ENCODE peak calls at places on chromosomes 6 and 20, in eight cellular contexts. One of them, this sample, is unnamed. For H3K27me3 and H3K36me3, the result is how much of the 10 kb centered on the place peaks cover.

GRCh38 chr6:157407637-157408036 is 26.6 kb downstream of the ZDHHC14 start:
- DNase-seq in CD8-positive, alpha-beta T cell: no peak
- DNase-seq in psoas muscle: no peak
- DNase-seq in heart right ventricle: no peak
- DNase-seq in heart left ventricle: no peak
- DNase-seq in IMR-90: no peak
- DNase-seq in bronchial epithelial cell: no peak
- DNase-seq in lower lobe of right lung: no peak
- DNase-seq in this sample: no peak

GRCh38 chr6:114997813-114998292 is 655.0 kb upstream of the HS3ST5 start:
- DNase-seq in CD8-positive, alpha-beta T cell: no peak
- DNase-seq in psoas muscle: no peak
- DNase-seq in heart right ventricle: no peak
- DNase-seq in heart left ventricle: no peak
- DNase-seq in IMR-90: no peak
- DNase-seq in bronchial epithelial cell: no peak
- DNase-seq in lower lobe of right lung: no peak
- DNase-seq in this sample: no peak

GRCh38 chr20:48236485-48237055 is 451.3 kb upstream of the SULF2 start:
- DNase-seq in CD8-positive, alpha-beta T cell: no peak
- DNase-seq in psoas muscle: no peak
- DNase-seq in heart right ventricle: no peak
- DNase-seq in heart left ventricle: no peak
- DNase-seq in IMR-90: no peak
- DNase-seq in bronchial epithelial cell: no peak
- DNase-seq in lower lobe of right lung: no peak
- DNase-seq in this sample: no peak

GRCh38 chr6:137309078-137309762 is 90.0 kb upstream of the IFNGR1 start:
- DNase-seq in CD8-positive, alpha-beta T cell: no peak
- DNase-seq in psoas muscle: peak
- DNase-seq in heart right ventricle: peak
- DNase-seq in heart left ventricle: peak
- DNase-seq in IMR-90: peak
- DNase-seq in bronchial epithelial cell: peak
- DNase-seq in lower lobe of right lung: peak
- DNase-seq in this sample: peak

GRCh38 chr20:51531141-51531710 is 11.3 kb downstream of the NFATC2 start:
- DNase-seq in CD8-positive, alpha-beta T cell: no peak
- DNase-seq in psoas muscle: no peak
- DNase-seq in heart right ventricle: no peak
- DNase-seq in heart left ventricle: no peak
- DNase-seq in IMR-90: peak
- DNase-seq in bronchial epithelial cell: peak
- DNase-seq in lower lobe of right lung: no peak
- DNase-seq in this sample: no peak

GRCh38 chr6:15421945-15422733 is 176.3 kb downstream of the JARID2 start:
- DNase-seq in CD8-positive, alpha-beta T cell: peak
- DNase-seq in psoas muscle: no peak
- DNase-seq in heart right ventricle: no peak
- DNase-seq in heart left ventricle: no peak
- DNase-seq in IMR-90: no peak
- DNase-seq in bronchial epithelial cell: no peak
- DNase-seq in lower lobe of right lung: no peak
- DNase-seq in this sample: no peak

GRCh38 chr6:138509371-138509770 is 10.1 kb upstream of the NHSL1 start:
- DNase-seq in CD8-positive, alpha-beta T cell: no peak
- DNase-seq in psoas muscle: no peak
- DNase-seq in heart right ventricle: no peak
- DNase-seq in heart left ventricle: no peak
- DNase-seq in IMR-90: peak
- DNase-seq in bronchial epithelial cell: peak
- DNase-seq in lower lobe of right lung: no peak
- DNase-seq in this sample: no peak

GRCh38 chr6:158706369-158706982 is 56.6 kb downstream of the SYTL3 start:
- DNase-seq in CD8-positive, alpha-beta T cell: no peak
- DNase-seq in psoas muscle: peak
- DNase-seq in heart right ventricle: peak
- DNase-seq in heart left ventricle: peak
- DNase-seq in IMR-90: peak
- DNase-seq in bronchial epithelial cell: peak
- DNase-seq in lower lobe of right lung: peak
- DNase-seq in this sample: no peak

GRCh38 chr20:35618372-35619131 is 2.9 kb downstream of the SPAG4 start:
- DNase-seq in CD8-positive, alpha-beta T cell: peak
- DNase-seq in psoas muscle: no peak
- DNase-seq in heart right ventricle: peak
- DNase-seq in heart left ventricle: peak
- DNase-seq in IMR-90: peak
- DNase-seq in bronchial epithelial cell: peak
- DNase-seq in lower lobe of right lung: peak
- DNase-seq in this sample: no peak

GRCh38 chr20:24589845-24590192 is 120.4 kb downstream of the SYNDIG1 start:
- DNase-seq in CD8-positive, alpha-beta T cell: no peak
- DNase-seq in psoas muscle: no peak
- DNase-seq in heart right ventricle: no peak
- DNase-seq in heart left ventricle: no peak
- DNase-seq in IMR-90: no peak
- DNase-seq in bronchial epithelial cell: no peak
- DNase-seq in lower lobe of right lung: no peak
- DNase-seq in this sample: no peak

DNA sequence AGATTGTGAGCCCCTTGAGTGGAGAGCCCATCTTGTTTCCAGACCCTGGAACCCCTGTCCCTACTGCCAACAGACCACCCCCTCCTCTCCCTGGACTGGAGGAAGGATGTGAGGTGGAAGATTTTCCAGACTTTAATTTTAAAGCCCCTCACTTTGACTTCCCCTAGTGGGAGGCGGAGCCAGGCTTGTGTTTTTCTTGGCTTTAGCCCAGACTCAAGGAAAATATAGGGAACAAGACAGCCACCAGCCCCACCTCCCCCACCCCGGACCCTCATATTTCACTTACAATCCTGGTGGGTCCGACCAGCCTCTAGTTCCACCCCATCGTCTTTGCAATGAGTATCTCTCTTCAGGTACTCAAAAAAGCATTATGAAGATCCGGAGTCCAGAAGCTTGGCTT is 40.8 kb downstream of the NCR2 start:
- DNase-seq in CD8-positive, alpha-beta T cell: no peak
- DNase-seq in psoas muscle: no peak
- DNase-seq in heart right ventricle: no peak
- DNase-seq in heart left ventricle: no peak
- DNase-seq in IMR-90: no peak
- DNase-seq in bronchial epithelial cell: no peak
- DNase-seq in lower lobe of right lung: no peak
- DNase-seq in this sample: no peak
- H3K27me3 ChIP-seq in CD8-positive, alpha-beta T cell: under half
- H3K27me3 ChIP-seq in psoas muscle: under half
- H3K27me3 ChIP-seq in heart right ventricle: under half
- H3K27me3 ChIP-seq in heart left ventricle: half or more
- H3K27me3 ChIP-seq in IMR-90: half or more
- H3K27me3 ChIP-seq in bronchial epithelial cell: under half
- H3K27me3 ChIP-seq in lower lobe of right lung: half or more
- H3K27me3 ChIP-seq in this sample: half or more

DNA sequence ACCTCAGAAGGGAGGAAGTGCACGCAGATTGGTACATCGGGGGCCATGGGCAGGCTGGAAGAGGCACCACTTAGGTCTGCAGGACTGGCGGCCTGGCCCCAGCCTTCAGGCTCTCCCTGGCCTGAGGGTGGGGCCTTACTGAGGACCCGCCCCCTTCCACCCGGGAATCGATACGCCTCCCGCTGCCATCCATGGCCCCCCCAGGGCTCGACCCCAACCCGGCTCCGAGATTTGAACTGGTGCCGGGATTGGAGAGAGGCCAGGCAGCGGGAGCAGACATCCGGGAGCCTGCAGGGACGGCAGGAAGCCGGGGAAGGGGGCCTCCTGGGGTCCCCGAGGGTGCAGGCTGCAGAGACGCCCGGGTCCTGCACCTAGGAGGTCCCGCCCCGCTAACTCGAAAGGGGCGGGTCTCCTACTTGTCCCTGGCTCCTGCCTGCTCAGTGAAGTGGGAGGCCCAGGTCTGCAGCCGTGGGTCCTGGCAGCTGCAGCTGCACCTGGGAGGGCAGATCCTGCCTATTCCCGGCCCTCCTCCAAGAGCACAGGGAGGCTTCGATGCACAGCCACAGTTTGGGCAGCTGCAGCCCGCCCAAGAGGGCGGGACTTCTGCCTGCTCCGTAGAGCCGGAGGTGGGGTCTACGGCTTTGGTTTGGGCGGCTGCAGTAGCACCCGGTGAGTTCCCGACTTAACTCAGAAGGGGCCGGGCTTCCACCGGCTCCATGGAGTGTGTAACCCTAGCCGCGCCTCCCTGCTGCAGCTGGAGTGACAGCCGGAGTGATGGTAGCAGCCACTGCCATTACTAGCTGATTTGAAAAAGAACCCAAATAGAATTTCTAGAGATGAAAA is 35.2 kb upstream of the TBC1D22B start:
- DNase-seq in CD8-positive, alpha-beta T cell: peak
- DNase-seq in psoas muscle: peak
- DNase-seq in heart right ventricle: peak
- DNase-seq in heart left ventricle: peak
- DNase-seq in IMR-90: peak
- DNase-seq in bronchial epithelial cell: peak
- DNase-seq in lower lobe of right lung: peak
- DNase-seq in this sample: peak
- TF ChIP-seq CTCF in CD8-positive, alpha-beta T cell: no peak
- TF ChIP-seq CTCF in psoas muscle: no peak
- TF ChIP-seq CTCF in heart right ventricle: no peak
- TF ChIP-seq CTCF in heart left ventricle: no peak
- TF ChIP-seq CTCF in IMR-90: peak
- TF ChIP-seq CTCF in bronchial epithelial cell: no peak
- TF ChIP-seq CTCF in lower lobe of right lung: no peak
- TF ChIP-seq CTCF in this sample: no peak

GRCh38 chr6:144547409-144547808 is 262.3 kb downstream of the UTRN start:
- DNase-seq in CD8-positive, alpha-beta T cell: no peak
- DNase-seq in psoas muscle: no peak
- DNase-seq in heart right ventricle: no peak
- DNase-seq in heart left ventricle: no peak
- DNase-seq in IMR-90: peak
- DNase-seq in bronchial epithelial cell: no peak
- DNase-seq in lower lobe of right lung: no peak
- DNase-seq in this sample: no peak
- H3K36me3 ChIP-seq in CD8-positive, alpha-beta T cell: under half
- H3K36me3 ChIP-seq in psoas muscle: under half
- H3K36me3 ChIP-seq in heart right ventricle: half or more
- H3K36me3 ChIP-seq in heart left ventricle: half or more
- H3K36me3 ChIP-seq in IMR-90: under half
- H3K36me3 ChIP-seq in bronchial epithelial cell: under half
- H3K36me3 ChIP-seq in lower lobe of right lung: half or more
- H3K36me3 ChIP-seq in this sample: half or more

DNA sequence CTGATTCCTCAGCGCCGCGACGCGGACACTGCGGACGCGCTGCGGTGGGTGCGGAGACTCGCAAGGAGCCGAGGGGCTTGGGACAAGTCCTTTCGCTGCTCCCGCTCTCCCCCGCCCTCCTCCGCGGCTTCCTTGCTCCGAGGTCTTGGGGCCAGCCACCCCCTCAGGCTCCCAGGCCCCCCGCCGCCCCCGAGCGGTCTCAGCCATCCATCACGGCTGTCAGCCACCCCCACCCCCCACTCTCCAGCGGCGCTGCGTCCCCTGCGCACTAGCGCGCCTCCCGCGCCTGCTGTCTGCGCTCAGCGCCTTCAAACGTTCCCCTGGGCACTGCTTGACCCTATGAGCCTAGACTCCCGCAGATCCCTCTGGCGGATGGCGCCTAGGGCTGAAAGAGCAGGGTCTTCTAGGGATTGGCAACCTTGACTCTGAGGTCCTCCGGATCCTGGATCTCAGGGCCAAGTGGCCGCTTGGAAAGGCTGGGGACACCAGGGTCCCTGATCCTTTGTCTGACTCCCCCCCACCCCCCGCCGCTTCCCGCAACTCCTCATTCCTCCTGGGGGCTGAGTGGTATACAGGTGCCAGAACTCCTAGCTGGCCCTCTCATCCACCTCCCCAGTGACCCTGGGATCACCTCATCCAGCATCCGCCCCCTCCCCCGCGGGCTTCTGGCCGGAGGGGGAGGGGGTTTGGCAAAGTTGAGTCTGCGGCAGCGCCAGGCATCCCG is 1.4 kb downstream of the SLC12A5 start:
- DNase-seq in CD8-positive, alpha-beta T cell: no peak
- DNase-seq in psoas muscle: no peak
- DNase-seq in heart right ventricle: no peak
- DNase-seq in heart left ventricle: no peak
- DNase-seq in IMR-90: no peak
- DNase-seq in bronchial epithelial cell: no peak
- DNase-seq in lower lobe of right lung: no peak
- DNase-seq in this sample: no peak
- H3K27me3 ChIP-seq in CD8-positive, alpha-beta T cell: under half
- H3K27me3 ChIP-seq in psoas muscle: under half
- H3K27me3 ChIP-seq in heart right ventricle: under half
- H3K27me3 ChIP-seq in heart left ventricle: half or more
- H3K27me3 ChIP-seq in IMR-90: half or more
- H3K27me3 ChIP-seq in bronchial epithelial cell: half or more
- H3K27me3 ChIP-seq in lower lobe of right lung: half or more
- H3K27me3 ChIP-seq in this sample: half or more

GRCh38 chr20:58869662-58870227 is 17.2 kb downstream of the GNAS start:
- DNase-seq in CD8-positive, alpha-beta T cell: no peak
- DNase-seq in psoas muscle: no peak
- DNase-seq in heart right ventricle: no peak
- DNase-seq in heart left ventricle: no peak
- DNase-seq in IMR-90: no peak
- DNase-seq in bronchial epithelial cell: no peak
- DNase-seq in lower lobe of right lung: no peak
- DNase-seq in this sample: no peak

GRCh38 chr20:58867211-58867610 is 14.7 kb downstream of the GNAS start:
- DNase-seq in CD8-positive, alpha-beta T cell: no peak
- DNase-seq in psoas muscle: no peak
- DNase-seq in heart right ventricle: no peak
- DNase-seq in heart left ventricle: no peak
- DNase-seq in IMR-90: no peak
- DNase-seq in bronchial epithelial cell: no peak
- DNase-seq in lower lobe of right lung: no peak
- DNase-seq in this sample: no peak

GRCh38 chr20:58870293-58871014 is 17.9 kb downstream of the GNAS start:
- DNase-seq in CD8-positive, alpha-beta T cell: peak
- DNase-seq in psoas muscle: peak
- DNase-seq in heart right ventricle: peak
- DNase-seq in heart left ventricle: peak
- DNase-seq in IMR-90: peak
- DNase-seq in bronchial epithelial cell: peak
- DNase-seq in lower lobe of right lung: peak
- DNase-seq in this sample: no peak

GRCh38 chr20:58871533-58872102 is 19.1 kb downstream of the GNAS start:
- DNase-seq in CD8-positive, alpha-beta T cell: no peak
- DNase-seq in psoas muscle: no peak
- DNase-seq in heart right ventricle: no peak
- DNase-seq in heart left ventricle: no peak
- DNase-seq in IMR-90: no peak
- DNase-seq in bronchial epithelial cell: no peak
- DNase-seq in lower lobe of right lung: no peak
- DNase-seq in this sample: no peak

GRCh38 chr20:58868795-58869194 is 16.3 kb downstream of the GNAS start:
- DNase-seq in CD8-positive, alpha-beta T cell: no peak
- DNase-seq in psoas muscle: no peak
- DNase-seq in heart right ventricle: no peak
- DNase-seq in heart left ventricle: no peak
- DNase-seq in IMR-90: no peak
- DNase-seq in bronchial epithelial cell: no peak
- DNase-seq in lower lobe of right lung: no peak
- DNase-seq in this sample: no peak
- TF ChIP-seq CTCF in CD8-positive, alpha-beta T cell: no peak
- TF ChIP-seq CTCF in psoas muscle: peak
- TF ChIP-seq CTCF in heart right ventricle: peak
- TF ChIP-seq CTCF in heart left ventricle: peak
- TF ChIP-seq CTCF in IMR-90: peak
- TF ChIP-seq CTCF in bronchial epithelial cell: peak
- TF ChIP-seq CTCF in lower lobe of right lung: peak
- TF ChIP-seq CTCF in this sample: no peak

This sample was measured in left lung.